ENCODE peak calls at places on chromosomes 16 and 17, in ten cellular contexts. L is activated CD4-positive, alpha-beta T cell treated with anti-CD3 and anti-CD28 coated beads, Interleukin-2, amount 10 ng/mL, durations not matched to agents 7 days and 5 days; H is AG04450; M is NCI-H1694; X is sigmoid colon; R is cardiac fibroblast; W is progenitor cell of endocrine pancreas; U is thoracic aorta; P is GM12891; A is stimulated activated CD8-positive, alpha-beta memory T cell treated with anti-CD3 and anti-CD28 coated beads, Interleukin-7, amount 100 ng/mL, for 4 hours. I is an unnamed sample.

GRCh38 chr17:49887086-49887743 is 39.3 kb upstream of the TAC4 start:
- DNase-seq in P (no peak), R (no peak), W (peak; percentile 56), M (no peak), L (no peak), U (no peak), H (no peak), X (no peak), A (no peak), I (no peak)

GRCh38 chr16:70612931-70613330 is 33.4 kb upstream of the IL34 start:
- DNase-seq in W (no peak), H (no peak), U (no peak), A (no peak), M (no peak), X (no peak), P (no peak), L (no peak), R (no peak), I (no peak)

GRCh38 chr16:86067936-86068335 is 169.0 kb downstream of the IRF8 start:
- DNase-seq in A (no peak), L (no peak), P (no peak), H (no peak), R (no peak), X (no peak), W (no peak), U (no peak), M (no peak), I (no peak)

GRCh38 chr17:82967268-82968032 is 112.0 kb upstream of the METRNL start:
- DNase-seq in A (no peak), R (no peak), X (no peak), M (no peak), W (no peak), H (no peak), P (no peak), U (no peak), L (no peak), I (no peak)

GRCh38 chr16:75322706-75323105 is 71.3 kb upstream of the BCAR1 start:
- DNase-seq in P (no peak), X (no peak), H (no peak), R (peak; percentile 67), U (no peak), M (no peak), L (no peak), W (no peak), A (no peak), I (no peak)

GRCh38 chr17:71085238-71086033 is 916.1 kb downstream of the KCNJ2 start:
- DNase-seq in U (no peak), H (no peak), W (peak; percentile 24), X (no peak), A (no peak), R (peak; percentile 25), P (peak; percentile 0), L (no peak), M (no peak), I (no peak)

GRCh38 chr17:7833795-7834553 is at the start of gene KDM6B:
- DNase-seq in A (peak; percentile 78), M (peak; percentile 87), W (peak; percentile 76), L (peak; percentile 91), X (peak; percentile 98), H (peak; percentile 67), U (peak; percentile 88), R (peak; percentile 92), P (peak; percentile 88), I (peak; percentile 85)

GRCh38 chr16:70493863-70494770 is 29.2 kb downstream of the COG4 start:
- DNase-seq in M (no peak), H (no peak), L (peak; percentile 24), P (no peak), R (no peak), U (no peak), X (no peak), A (no peak), W (no peak), I (no peak)

GRCh38 chr17:2383628-2384167 is 17.2 kb downstream of the MNT start:
- DNase-seq in M (no peak), X (no peak), R (no peak), L (no peak), P (no peak), W (no peak), H (no peak), A (no peak), U (no peak), I (no peak)

GRCh38 chr16:27444470-27444869 is 42.5 kb downstream of the IL21R start:
- DNase-seq in U (no peak), M (no peak), X (peak; percentile 46), W (no peak), L (no peak), P (no peak), H (no peak), R (no peak), A (no peak), I (no peak)

GRCh38 chr16:77618011-77618410 is 104.3 kb upstream of the NUDT7 start:
- DNase-seq in X (no peak), L (no peak), P (no peak), U (no peak), H (no peak), M (no peak), A (no peak), W (no peak), R (peak; percentile 18), I (no peak)

GRCh38 chr17:17347956-17348871 is 45.0 kb downstream of the NT5M start:
- DNase-seq in L (no peak), A (no peak), P (no peak), M (no peak), R (no peak), W (no peak), X (peak; percentile 25), U (no peak), H (no peak), I (no peak)

GRCh38 chr16:4179020-4179419 is 62.8 kb upstream of the ADCY9 start:
- DNase-seq in U (no peak), R (peak; percentile 61), X (no peak), W (no peak), H (no peak), A (no peak), P (no peak), L (no peak), M (no peak), I (no peak)

GRCh38 chr16:13919330-13919682 is 648 bp upstream of the ERCC4 start:
- DNase-seq in H (no peak), L (peak; percentile 23), A (no peak), M (peak; percentile 39), R (peak; percentile 69), X (no peak), U (no peak), W (no peak), P (no peak), I (no peak)

GRCh38 chr16:79077391-79077790 is 523.1 kb downstream of the MAF start:
- DNase-seq in H (no peak), L (no peak), M (no peak), P (no peak), W (no peak), R (no peak), A (no peak), U (no peak), X (no peak), I (no peak)

GRCh38 chr17:82248815-82249638 is 20.2 kb downstream of the SLC16A3 start:
- DNase-seq in H (no peak), A (no peak), P (no peak), W (no peak), R (no peak), M (no peak), U (no peak), L (no peak), X (no peak), I (no peak)